ENCODE peak calls at places on chromosomes 4 and X, in five cellular contexts. One of them, this sample, is unnamed.

GRCh38 chrX:11341274-11342256 is 48.4 kb downstream of the AMELX start:
- DNase-seq in fibroblast of lung: peak; percentile 91
- DNase-seq in RWPE1: peak; percentile 36
- DNase-seq in body of pancreas: peak; percentile 66
- DNase-seq in heart right ventricle: peak; percentile 42
- DNase-seq in this sample: no peak

GRCh38 chrX:65596270-65596669 is 61.7 kb upstream of the LAS1L start:
- DNase-seq in fibroblast of lung: peak; percentile 57
- DNase-seq in RWPE1: no peak
- DNase-seq in body of pancreas: peak; percentile 27
- DNase-seq in heart right ventricle: no peak
- DNase-seq in this sample: no peak

GRCh38 chr4:8505229-8505628 is 64.7 kb downstream of the TRMT44 start:
- DNase-seq in fibroblast of lung: no peak
- DNase-seq in RWPE1: no peak
- DNase-seq in body of pancreas: no peak
- DNase-seq in heart right ventricle: no peak
- DNase-seq in this sample: no peak

GRCh38 chr4:111961806-111962205 is 183.4 kb upstream of the FAM241A start:
- DNase-seq in fibroblast of lung: no peak
- DNase-seq in RWPE1: peak; percentile 4
- DNase-seq in body of pancreas: no peak
- DNase-seq in heart right ventricle: no peak
- DNase-seq in this sample: no peak

GRCh38 chr4:156892695-156893211 is 78.8 kb downstream of the PDGFC start:
- DNase-seq in fibroblast of lung: no peak
- DNase-seq in RWPE1: no peak
- DNase-seq in body of pancreas: no peak
- DNase-seq in heart right ventricle: no peak
- DNase-seq in this sample: no peak

GRCh38 chr4:78551420-78552351 is at the start of gene ANXA3:
- DNase-seq in fibroblast of lung: no peak
- DNase-seq in RWPE1: peak; percentile 78
- DNase-seq in body of pancreas: peak; percentile 48
- DNase-seq in heart right ventricle: peak; percentile 29
- DNase-seq in this sample: no peak

GRCh38 chrX:131812847-131813825 is 210.0 kb upstream of the STK26 start:
- DNase-seq in fibroblast of lung: no peak
- DNase-seq in RWPE1: no peak
- DNase-seq in body of pancreas: peak; percentile 27
- DNase-seq in heart right ventricle: peak; percentile 53
- DNase-seq in this sample: no peak

GRCh38 chr4:158682071-158682470 is 10.0 kb downstream of the ETFDH start:
- DNase-seq in fibroblast of lung: no peak
- DNase-seq in RWPE1: no peak
- DNase-seq in body of pancreas: no peak
- DNase-seq in heart right ventricle: no peak
- DNase-seq in this sample: no peak

GRCh38 chrX:44223150-44223549 is 120.3 kb downstream of the EFHC2 start:
- DNase-seq in fibroblast of lung: peak; percentile 89
- DNase-seq in RWPE1: peak; percentile 45
- DNase-seq in body of pancreas: peak; percentile 82
- DNase-seq in heart right ventricle: no peak
- DNase-seq in this sample: peak; percentile 20

GRCh38 chrX:101386542-101386885 is 523 bp upstream of the BTK start:
- DNase-seq in fibroblast of lung: no peak
- DNase-seq in RWPE1: no peak
- DNase-seq in body of pancreas: no peak
- DNase-seq in heart right ventricle: no peak
- DNase-seq in this sample: no peak

GRCh38 chrX:134821901-134822300 is 163.6 kb upstream of the PLAC1 start:
- DNase-seq in fibroblast of lung: no peak
- DNase-seq in RWPE1: no peak
- DNase-seq in body of pancreas: no peak
- DNase-seq in heart right ventricle: no peak
- DNase-seq in this sample: no peak

DNA sequence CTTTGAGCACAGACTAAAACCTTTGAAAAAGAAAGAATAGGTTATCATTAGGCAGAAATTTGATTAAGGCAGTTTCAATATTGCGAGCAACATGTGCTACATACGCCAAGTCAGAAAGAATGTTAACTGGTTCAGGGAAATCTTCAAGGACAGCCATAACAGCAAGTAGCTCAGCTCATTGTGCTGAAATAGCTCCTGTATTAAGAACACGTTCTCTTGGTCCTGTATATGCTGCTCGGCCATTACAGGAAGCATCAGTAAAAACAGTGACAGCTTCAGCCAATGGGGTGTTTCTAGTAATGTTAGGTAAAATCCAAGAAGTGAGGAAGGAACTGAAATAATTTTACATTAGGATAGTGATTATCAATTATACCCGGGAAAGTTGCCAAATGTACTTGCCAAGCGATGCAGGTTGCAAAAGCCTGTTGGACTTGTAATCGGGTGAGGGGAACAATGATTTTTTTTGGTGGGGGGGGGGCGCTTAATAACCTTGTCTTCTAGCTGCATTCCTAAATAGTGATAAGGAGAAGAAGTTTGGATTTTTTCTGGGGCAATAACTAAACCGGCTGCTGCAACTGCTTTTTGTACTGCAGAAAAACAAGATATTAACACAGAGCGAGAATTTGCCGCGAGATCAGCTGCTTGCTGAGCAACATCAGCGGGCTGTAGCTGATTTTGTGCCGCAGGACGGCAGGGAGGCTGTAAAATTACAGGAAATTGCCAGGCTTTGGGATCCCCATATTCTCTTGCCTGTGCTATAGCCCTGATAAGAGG is 49.4 kb upstream of the RASSF6 start:
- DNase-seq in fibroblast of lung: peak; percentile 37
- DNase-seq in RWPE1: no peak
- DNase-seq in body of pancreas: peak; percentile 35
- DNase-seq in heart right ventricle: no peak
- DNase-seq in this sample: no peak
- H3K27ac ChIP-seq in fibroblast of lung: no peak overlapping the region
- H3K27ac ChIP-seq in RWPE1: peak overlapping the region; percentile 17
- H3K27ac ChIP-seq in body of pancreas: peak overlapping the region; percentile 81
- H3K27ac ChIP-seq in heart right ventricle: no peak overlapping the region
- H3K27ac ChIP-seq in this sample: no peak overlapping the region

DNA sequence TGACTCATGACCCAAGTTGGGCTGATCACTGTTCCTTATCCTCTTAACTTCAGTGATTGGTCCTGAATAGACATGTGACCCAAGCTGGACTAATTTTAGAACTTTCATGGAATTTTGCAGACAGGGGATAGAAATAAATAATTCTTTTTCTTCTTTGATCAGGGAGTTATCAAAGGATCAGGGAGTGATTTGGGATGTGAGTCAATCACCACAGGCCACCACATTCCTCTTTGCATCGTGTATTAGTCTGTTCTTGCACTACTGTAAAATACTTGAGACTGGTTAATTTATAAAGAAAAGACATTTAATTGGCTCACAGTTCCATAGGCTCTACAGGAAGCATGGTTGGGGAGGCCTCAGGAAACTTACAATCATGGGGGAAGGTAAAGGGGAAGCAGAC is 75.9 kb downstream of the UCHL1 start:
- DNase-seq in fibroblast of lung: no peak
- DNase-seq in RWPE1: no peak
- DNase-seq in body of pancreas: no peak
- DNase-seq in heart right ventricle: no peak
- DNase-seq in this sample: no peak
- H3K27ac ChIP-seq in fibroblast of lung: no peak overlapping the region
- H3K27ac ChIP-seq in RWPE1: no peak overlapping the region
- H3K27ac ChIP-seq in body of pancreas: no peak overlapping the region
- H3K27ac ChIP-seq in heart right ventricle: no peak overlapping the region
- H3K27ac ChIP-seq in this sample: no peak overlapping the region

GRCh38 chrX:154348646-154349358 is 25.6 kb downstream of the FLNA start:
- DNase-seq in fibroblast of lung: no peak
- DNase-seq in RWPE1: no peak
- DNase-seq in body of pancreas: no peak
- DNase-seq in heart right ventricle: peak; percentile 3
- DNase-seq in this sample: no peak
- H3K27ac ChIP-seq in fibroblast of lung: no peak overlapping the region
- H3K27ac ChIP-seq in RWPE1: peak overlapping the region; percentile 97
- H3K27ac ChIP-seq in body of pancreas: no peak overlapping the region
- H3K27ac ChIP-seq in heart right ventricle: no peak overlapping the region
- H3K27ac ChIP-seq in this sample: no peak overlapping the region

GRCh38 chr4:95507147-95507546 is 41.6 kb downstream of the UNC5C start:
- DNase-seq in fibroblast of lung: peak; percentile 26
- DNase-seq in RWPE1: no peak
- DNase-seq in body of pancreas: no peak
- DNase-seq in heart right ventricle: no peak
- DNase-seq in this sample: no peak
- H3K27ac ChIP-seq in fibroblast of lung: no peak overlapping the region
- H3K27ac ChIP-seq in RWPE1: no peak overlapping the region
- H3K27ac ChIP-seq in body of pancreas: no peak overlapping the region
- H3K27ac ChIP-seq in heart right ventricle: no peak overlapping the region
- H3K27ac ChIP-seq in this sample: no peak overlapping the region

GRCh38 chr4:152696764-152697250 is 17.0 kb upstream of the TMEM154 start:
- DNase-seq in fibroblast of lung: peak; percentile 66
- DNase-seq in RWPE1: peak; percentile 69
- DNase-seq in body of pancreas: peak; percentile 7
- DNase-seq in heart right ventricle: no peak
- DNase-seq in this sample: peak; percentile 95
- H3K27ac ChIP-seq in fibroblast of lung: no peak overlapping the region
- H3K27ac ChIP-seq in RWPE1: no peak overlapping the region
- H3K27ac ChIP-seq in body of pancreas: no peak overlapping the region
- H3K27ac ChIP-seq in heart right ventricle: no peak overlapping the region
- H3K27ac ChIP-seq in this sample: peak overlapping the region; percentile 87

GRCh38 chrX:18997916-18998315 is 14.0 kb upstream of the PHKA2 start:
- DNase-seq in fibroblast of lung: no peak
- DNase-seq in RWPE1: no peak
- DNase-seq in body of pancreas: no peak
- DNase-seq in heart right ventricle: no peak
- DNase-seq in this sample: no peak
- H3K27ac ChIP-seq in fibroblast of lung: no peak overlapping the region
- H3K27ac ChIP-seq in RWPE1: no peak overlapping the region
- H3K27ac ChIP-seq in body of pancreas: no peak overlapping the region
- H3K27ac ChIP-seq in heart right ventricle: no peak overlapping the region
- H3K27ac ChIP-seq in this sample: no peak overlapping the region

GRCh38 chr4:74005528-74005927 is 7.1 kb upstream of the CXCL5 start:
- DNase-seq in fibroblast of lung: no peak
- DNase-seq in RWPE1: peak; percentile 50
- DNase-seq in body of pancreas: no peak
- DNase-seq in heart right ventricle: no peak
- DNase-seq in this sample: peak; percentile 56
- H3K27ac ChIP-seq in fibroblast of lung: no peak overlapping the region
- H3K27ac ChIP-seq in RWPE1: no peak overlapping the region
- H3K27ac ChIP-seq in body of pancreas: peak overlapping the region; percentile 37
- H3K27ac ChIP-seq in heart right ventricle: no peak overlapping the region
- H3K27ac ChIP-seq in this sample: peak overlapping the region; percentile 94

This sample was measured in epithelial cell of prostate.